ENCODE peak calls at places on chromosomes 4 and X, in six cellular contexts. One of them, this sample, is unnamed.

GRCh38 chrX:136126892-136127406 is 20.4 kb upstream of the FHL1 start:
- DNase-seq in RPMI8226: no peak
- DNase-seq in SW480: no peak
- DNase-seq in astrocyte of the hippocampus: peak; percentile 28
- DNase-seq in frontal cortex: no peak
- DNase-seq in tibial artery: no peak
- DNase-seq in this sample: peak; percentile 10

GRCh38 chr4:182126096-182126495 is 117.1 kb upstream of the TENM3 start:
- DNase-seq in RPMI8226: no peak
- DNase-seq in SW480: no peak
- DNase-seq in astrocyte of the hippocampus: peak; percentile 36
- DNase-seq in frontal cortex: no peak
- DNase-seq in tibial artery: no peak
- DNase-seq in this sample: no peak

GRCh38 chrX:90617710-90618325 is 696.1 kb downstream of the TGIF2LX start:
- DNase-seq in RPMI8226: no peak
- DNase-seq in SW480: no peak
- DNase-seq in astrocyte of the hippocampus: no peak
- DNase-seq in frontal cortex: no peak
- DNase-seq in tibial artery: no peak
- DNase-seq in this sample: no peak

GRCh38 chr4:88533088-88533790 is 9.7 kb upstream of the PYURF start:
- DNase-seq in RPMI8226: no peak
- DNase-seq in SW480: no peak
- DNase-seq in astrocyte of the hippocampus: peak; percentile 8
- DNase-seq in frontal cortex: no peak
- DNase-seq in tibial artery: no peak
- DNase-seq in this sample: no peak

GRCh38 chr4:41418444-41418843 is 119.5 kb upstream of the LIMCH1 start:
- DNase-seq in RPMI8226: no peak
- DNase-seq in SW480: peak; percentile 46
- DNase-seq in astrocyte of the hippocampus: peak; percentile 97
- DNase-seq in frontal cortex: no peak
- DNase-seq in tibial artery: peak; percentile 67
- DNase-seq in this sample: peak; percentile 66

GRCh38 chr4:67891645-67892044 is 7.8 kb upstream of the TMPRSS11D start:
- DNase-seq in RPMI8226: no peak
- DNase-seq in SW480: no peak
- DNase-seq in astrocyte of the hippocampus: no peak
- DNase-seq in frontal cortex: no peak
- DNase-seq in tibial artery: no peak
- DNase-seq in this sample: no peak

GRCh38 chr4:176654565-176655216 is 138.0 kb downstream of the VEGFC start:
- DNase-seq in RPMI8226: no peak
- DNase-seq in SW480: no peak
- DNase-seq in astrocyte of the hippocampus: peak; percentile 10
- DNase-seq in frontal cortex: no peak
- DNase-seq in tibial artery: no peak
- DNase-seq in this sample: no peak

GRCh38 chrX:148609766-148610698 is 109.6 kb downstream of the AFF2 start:
- DNase-seq in RPMI8226: no peak
- DNase-seq in SW480: peak; percentile 17
- DNase-seq in astrocyte of the hippocampus: peak; percentile 26
- DNase-seq in frontal cortex: no peak
- DNase-seq in tibial artery: no peak
- DNase-seq in this sample: no peak

GRCh38 chr4:48960988-48961635 is 25.0 kb upstream of the CWH43 start:
- DNase-seq in RPMI8226: no peak
- DNase-seq in SW480: no peak
- DNase-seq in astrocyte of the hippocampus: no peak
- DNase-seq in frontal cortex: no peak
- DNase-seq in tibial artery: no peak
- DNase-seq in this sample: no peak

GRCh38 chr4:184007891-184008290 is 102.8 kb downstream of the STOX2 start:
- DNase-seq in RPMI8226: no peak
- DNase-seq in SW480: no peak
- DNase-seq in astrocyte of the hippocampus: peak; percentile 42
- DNase-seq in frontal cortex: no peak
- DNase-seq in tibial artery: no peak
- DNase-seq in this sample: no peak

GRCh38 chr4:3473943-3474335 is 10.8 kb downstream of the DOK7 start:
- DNase-seq in RPMI8226: no peak
- DNase-seq in SW480: no peak
- DNase-seq in astrocyte of the hippocampus: no peak
- DNase-seq in frontal cortex: no peak
- DNase-seq in tibial artery: no peak
- DNase-seq in this sample: no peak

GRCh38 chrX:18701621-18702361 is 5.7 kb upstream of the PPEF1 start:
- DNase-seq in RPMI8226: no peak
- DNase-seq in SW480: peak; percentile 5
- DNase-seq in astrocyte of the hippocampus: peak; percentile 53
- DNase-seq in frontal cortex: no peak
- DNase-seq in tibial artery: peak; percentile 38
- DNase-seq in this sample: no peak

GRCh38 chr4:97558204-97558804 is 585.0 kb downstream of the STPG2 start:
- DNase-seq in RPMI8226: no peak
- DNase-seq in SW480: no peak
- DNase-seq in astrocyte of the hippocampus: no peak
- DNase-seq in frontal cortex: no peak
- DNase-seq in tibial artery: no peak
- DNase-seq in this sample: no peak

GRCh38 chrX:149021164-149021563 is 483.9 kb downstream of the IDS start:
- DNase-seq in RPMI8226: no peak
- DNase-seq in SW480: no peak
- DNase-seq in astrocyte of the hippocampus: no peak
- DNase-seq in frontal cortex: no peak
- DNase-seq in tibial artery: no peak
- DNase-seq in this sample: no peak

GRCh38 chr4:31918891-31919290 is 1198.7 kb downstream of the PCDH7 start:
- DNase-seq in RPMI8226: no peak
- DNase-seq in SW480: no peak
- DNase-seq in astrocyte of the hippocampus: no peak
- DNase-seq in frontal cortex: no peak
- DNase-seq in tibial artery: no peak
- DNase-seq in this sample: no peak

GRCh38 chr4:138039010-138039409 is 203.1 kb downstream of the SLC7A11 start:
- DNase-seq in RPMI8226: no peak
- DNase-seq in SW480: no peak
- DNase-seq in astrocyte of the hippocampus: no peak
- DNase-seq in frontal cortex: no peak
- DNase-seq in tibial artery: no peak
- DNase-seq in this sample: no peak

GRCh38 chr4:24730256-24731001 is 64.9 kb upstream of the SOD3 start:
- DNase-seq in RPMI8226: no peak
- DNase-seq in SW480: no peak
- DNase-seq in astrocyte of the hippocampus: peak; percentile 83
- DNase-seq in frontal cortex: no peak
- DNase-seq in tibial artery: peak; percentile 89
- DNase-seq in this sample: no peak

GRCh38 chr4:78938868-78939666 is at the start of gene PAQR3:
- DNase-seq in RPMI8226: peak; percentile 88
- DNase-seq in SW480: peak; percentile 72
- DNase-seq in astrocyte of the hippocampus: peak; percentile 96
- DNase-seq in frontal cortex: peak; percentile 90
- DNase-seq in tibial artery: peak; percentile 84
- DNase-seq in this sample: no peak

GRCh38 chr4:123553733-123554132 is 157.1 kb downstream of the SPRY1 start:
- DNase-seq in RPMI8226: no peak
- DNase-seq in SW480: no peak
- DNase-seq in astrocyte of the hippocampus: no peak
- DNase-seq in frontal cortex: no peak
- DNase-seq in tibial artery: no peak
- DNase-seq in this sample: no peak

GRCh38 chr4:27360651-27361347 is 500.2 kb downstream of the STIM2 start:
- DNase-seq in RPMI8226: no peak
- DNase-seq in SW480: peak; percentile 12
- DNase-seq in astrocyte of the hippocampus: peak; percentile 90
- DNase-seq in frontal cortex: no peak
- DNase-seq in tibial artery: no peak
- DNase-seq in this sample: no peak

GRCh38 chrX:63330681-63331080 is 20.5 kb downstream of the SPIN4 start:
- DNase-seq in RPMI8226: peak; percentile 1
- DNase-seq in SW480: no peak
- DNase-seq in astrocyte of the hippocampus: no peak
- DNase-seq in frontal cortex: no peak
- DNase-seq in tibial artery: no peak
- DNase-seq in this sample: no peak

GRCh38 chr4:48275247-48275646 is 5.6 kb upstream of the TEC start:
- DNase-seq in RPMI8226: no peak
- DNase-seq in SW480: peak; percentile 8
- DNase-seq in astrocyte of the hippocampus: no peak
- DNase-seq in frontal cortex: no peak
- DNase-seq in tibial artery: no peak
- DNase-seq in this sample: no peak

GRCh38 chr4:28774344-28774743 is 1913.7 kb downstream of the STIM2 start:
- DNase-seq in RPMI8226: no peak
- DNase-seq in SW480: no peak
- DNase-seq in astrocyte of the hippocampus: no peak
- DNase-seq in frontal cortex: no peak
- DNase-seq in tibial artery: no peak
- DNase-seq in this sample: no peak

GRCh38 chr4:102759835-102760644 is 728 bp downstream of the MANBA start:
- DNase-seq in RPMI8226: peak; percentile 42
- DNase-seq in SW480: peak; percentile 59
- DNase-seq in astrocyte of the hippocampus: peak; percentile 60
- DNase-seq in frontal cortex: peak; percentile 46
- DNase-seq in tibial artery: peak; percentile 70
- DNase-seq in this sample: no peak

GRCh38 chrX:136386173-136386572 is 85.4 kb downstream of the ADGRG4 start:
- DNase-seq in RPMI8226: no peak
- DNase-seq in SW480: no peak
- DNase-seq in astrocyte of the hippocampus: no peak
- DNase-seq in frontal cortex: no peak
- DNase-seq in tibial artery: no peak
- DNase-seq in this sample: no peak

GRCh38 chr4:164251257-164251656 is 502.7 kb upstream of the SMIM31 start:
- DNase-seq in RPMI8226: no peak
- DNase-seq in SW480: no peak
- DNase-seq in astrocyte of the hippocampus: peak; percentile 22
- DNase-seq in frontal cortex: no peak
- DNase-seq in tibial artery: no peak
- DNase-seq in this sample: no peak

GRCh38 chr4:80255374-80256095 is 10.9 kb upstream of the FGF5 start:
- DNase-seq in RPMI8226: no peak
- DNase-seq in SW480: no peak
- DNase-seq in astrocyte of the hippocampus: peak; percentile 26
- DNase-seq in frontal cortex: no peak
- DNase-seq in tibial artery: no peak
- DNase-seq in this sample: no peak

GRCh38 chrX:100984818-100985217 is 15.3 kb downstream of the ARL13A start:
- DNase-seq in RPMI8226: no peak
- DNase-seq in SW480: no peak
- DNase-seq in astrocyte of the hippocampus: no peak
- DNase-seq in frontal cortex: no peak
- DNase-seq in tibial artery: no peak
- DNase-seq in this sample: no peak

GRCh38 chr4:41957634-41958033 is 22.4 kb downstream of the TMEM33 start:
- DNase-seq in RPMI8226: peak; percentile 23
- DNase-seq in SW480: peak; percentile 25
- DNase-seq in astrocyte of the hippocampus: peak; percentile 15
- DNase-seq in frontal cortex: no peak
- DNase-seq in tibial artery: no peak
- DNase-seq in this sample: no peak

GRCh38 chr4:111943796-111944203 is 201.5 kb upstream of the FAM241A start:
- DNase-seq in RPMI8226: peak; percentile 20
- DNase-seq in SW480: peak; percentile 23
- DNase-seq in astrocyte of the hippocampus: peak; percentile 44
- DNase-seq in frontal cortex: no peak
- DNase-seq in tibial artery: no peak
- DNase-seq in this sample: no peak

This sample was measured in kidney epithelial cell.